ENCODE peak calls at places on chromosomes 13 and 19, in ten cellular contexts. Z, E, T, B, I, C, P, G, J and K are unnamed samples.

GRCh38 chr13:62653371-62653770 is 1237.7 kb upstream of the PCDH20 start:
- DNase-seq in E (no peak), Z (no peak), B (no peak), T (no peak), I (no peak), P (no peak), C (no peak), J (no peak), G (no peak), K (no peak)

GRCh38 chr19:45879971-45880370 is 6.0 kb downstream of the IRF2BP1 start:
- DNase-seq in J (no peak), Z (no peak), P (no peak), I (no peak), E (no peak), C (no peak), B (no peak), G (no peak), T (no peak), K (no peak)

GRCh38 chr19:50203281-50204080 is at the start of gene MYH14:
- DNase-seq in E (peak; percentile 93), J (no peak), Z (no peak), T (no peak), C (peak; percentile 96), G (peak; percentile 95), P (peak; percentile 97), B (peak; percentile 63), I (peak; percentile 72), K (peak; percentile 98)

GRCh38 chr13:51838235-51838846 is 6.6 kb downstream of the TMEM272 start:
- DNase-seq in Z (no peak), I (no peak), E (no peak), B (peak; percentile 94), P (no peak), T (no peak), J (no peak), G (no peak), C (no peak), K (no peak)

GRCh38 chr19:44924243-44924725 is 9.9 kb downstream of the APOC1 start:
- DNase-seq in C (no peak), I (no peak), Z (no peak), B (no peak), G (peak; percentile 38), T (no peak), J (no peak), P (no peak), E (no peak), K (no peak)

GRCh38 chr19:19606021-19606420 is 12.5 kb downstream of the PBX4 start:
- DNase-seq in Z (no peak), G (peak; percentile 62), B (no peak), T (peak; percentile 47), C (peak; percentile 63), P (no peak), J (no peak), I (no peak), E (no peak), K (no peak)

GRCh38 chr13:110303644-110304043 is 3.3 kb downstream of the COL4A1 start:
- DNase-seq in J (no peak), T (no peak), C (no peak), B (no peak), E (no peak), I (no peak), G (no peak), P (no peak), Z (no peak), K (no peak)

GRCh38 chr13:111539791-111540446 is 219.5 kb downstream of the TEX29 start:
- DNase-seq in T (no peak), G (no peak), C (no peak), B (no peak), E (no peak), P (no peak), I (no peak), J (no peak), Z (peak; percentile 42), K (peak; percentile 63)

GRCh38 chr19:32165750-32166149 is 179.7 kb upstream of the ZNF507 start:
- DNase-seq in P (no peak), J (no peak), I (no peak), Z (no peak), G (no peak), C (no peak), E (peak; percentile 72), T (no peak), B (no peak), K (no peak)

GRCh38 chr13:61039302-61039701 is 376.3 kb downstream of the PCDH20 start:
- DNase-seq in P (no peak), Z (no peak), T (no peak), E (no peak), C (no peak), B (no peak), I (no peak), G (no peak), J (no peak), K (no peak)

GRCh38 chr13:61040180-61040579 is 375.5 kb downstream of the PCDH20 start:
- DNase-seq in P (no peak), E (no peak), C (no peak), T (no peak), B (no peak), I (no peak), G (no peak), Z (no peak), J (no peak), K (no peak)

DNA sequence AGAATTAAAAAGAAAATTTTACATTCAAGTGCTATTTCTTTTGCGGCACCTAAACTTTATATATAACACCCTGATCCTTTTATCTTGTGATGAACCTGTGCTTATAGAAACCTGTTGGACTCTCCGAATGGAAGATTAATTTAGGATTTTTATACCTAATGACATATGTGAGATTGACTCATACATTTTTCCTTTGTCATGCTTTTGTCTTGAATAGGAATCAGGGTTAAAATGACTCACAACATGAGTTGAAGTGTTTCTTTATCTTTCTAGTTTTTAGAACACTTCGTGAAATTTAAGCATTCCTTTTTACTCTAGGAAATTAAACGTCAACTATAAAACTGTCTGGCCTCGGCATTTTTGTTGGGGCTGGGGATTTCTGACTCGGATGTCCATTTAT is 378.9 kb downstream of the PCDH20 start:
- DNase-seq in J (no peak), G (no peak), P (no peak), T (no peak), I (no peak), B (no peak), Z (no peak), C (no peak), E (no peak), K (no peak)
- H3K4me1 ChIP-seq in J (no peaks in the 10 kb centered on the region), G (no peaks in the 10 kb centered on the region), P (no peaks in the 10 kb centered on the region), T (no peaks in the 10 kb centered on the region), I (no peaks in the 10 kb centered on the region), B (no peaks in the 10 kb centered on the region), Z (no peaks in the 10 kb centered on the region), C (no peaks in the 10 kb centered on the region), E (no peaks in the 10 kb centered on the region), K (no peaks in the 10 kb centered on the region)

DNA sequence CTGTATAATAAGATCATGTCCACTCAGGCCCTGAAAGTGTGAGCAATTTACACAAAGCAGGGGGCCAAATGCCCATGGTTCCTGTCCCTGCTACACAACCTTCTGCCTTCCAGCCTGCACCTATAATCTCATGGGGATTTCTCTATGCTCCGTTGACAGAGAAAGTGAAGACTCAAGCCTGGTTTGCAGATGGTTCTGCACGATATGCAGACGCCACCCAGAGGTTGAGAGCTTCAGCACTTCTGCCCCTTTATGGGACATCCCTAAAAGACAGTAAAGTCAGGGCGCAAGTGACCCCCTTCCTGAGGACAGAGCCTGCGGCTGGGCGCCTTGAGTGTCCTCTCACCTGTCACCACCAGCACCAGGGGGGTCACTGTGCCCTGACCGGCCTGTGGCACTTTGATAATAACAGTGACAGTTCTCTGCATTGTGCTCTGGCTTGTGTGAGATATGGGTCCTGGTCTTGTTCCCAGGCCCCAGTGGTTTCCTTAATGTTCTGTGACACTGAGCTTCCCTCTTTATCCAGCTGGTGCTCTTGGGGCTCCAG is 15.1 kb downstream of the LILRA5 start:
- DNase-seq in J (peak; percentile 37), T (no peak), P (no peak), I (no peak), G (peak; percentile 29), C (no peak), Z (no peak), E (no peak), B (no peak), K (no peak)
- H3K4me1 ChIP-seq in J (no peaks in the 10 kb centered on the region), T (no peaks in the 10 kb centered on the region), P (no peaks in the 10 kb centered on the region), I (no peaks in the 10 kb centered on the region), G (no peaks in the 10 kb centered on the region), C (no peaks in the 10 kb centered on the region), Z (no peaks in the 10 kb centered on the region), E (no peaks in the 10 kb centered on the region), B (no peaks in the 10 kb centered on the region), K (no peaks in the 10 kb centered on the region)

GRCh38 chr19:1471514-1472107 is 7.4 kb downstream of the C19orf25 start:
- DNase-seq in I (no peak), Z (no peak), G (no peak), J (peak; percentile 38), P (no peak), T (no peak), B (peak; percentile 55), C (no peak), E (no peak), K (peak; percentile 52)
- H3K4me1 ChIP-seq in I (peaks cover 35% of the 10 kb centered on the region), Z (peaks cover 67% of the 10 kb centered on the region), G (peaks cover 7% of the 10 kb centered on the region), J (peaks cover 16% of the 10 kb centered on the region), P (peaks cover 22% of the 10 kb centered on the region), T (peaks cover 46% of the 10 kb centered on the region), B (no peaks in the 10 kb centered on the region), C (peaks cover 33% of the 10 kb centered on the region), E (peaks cover 70% of the 10 kb centered on the region), K (peaks cover 12% of the 10 kb centered on the region)

GRCh38 chr19:4016486-4016885 is 8.9 kb downstream of the PIAS4 start:
- DNase-seq in B (no peak), G (no peak), I (no peak), J (no peak), Z (no peak), E (no peak), T (no peak), P (no peak), C (no peak), K (no peak)

GRCh38 chr19:4016903-4017638 is 9.5 kb downstream of the PIAS4 start:
- DNase-seq in C (no peak), I (no peak), E (no peak), G (no peak), T (no peak), Z (peak; percentile 63), P (no peak), B (no peak), J (no peak), K (no peak)

GRCh38 chr19:4014541-4015491 is 7.3 kb downstream of the PIAS4 start:
- DNase-seq in Z (no peak), G (no peak), P (no peak), C (peak; percentile 16), J (peak; percentile 14), I (peak; percentile 33), T (peak; percentile 18), E (no peak), B (no peak), K (peak; percentile 89)

GRCh38 chr19:4013886-4014540 is 6.5 kb downstream of the PIAS4 start:
- DNase-seq in C (no peak), I (no peak), B (no peak), G (no peak), J (no peak), Z (no peak), E (no peak), P (no peak), T (no peak), K (no peak)

DNA sequence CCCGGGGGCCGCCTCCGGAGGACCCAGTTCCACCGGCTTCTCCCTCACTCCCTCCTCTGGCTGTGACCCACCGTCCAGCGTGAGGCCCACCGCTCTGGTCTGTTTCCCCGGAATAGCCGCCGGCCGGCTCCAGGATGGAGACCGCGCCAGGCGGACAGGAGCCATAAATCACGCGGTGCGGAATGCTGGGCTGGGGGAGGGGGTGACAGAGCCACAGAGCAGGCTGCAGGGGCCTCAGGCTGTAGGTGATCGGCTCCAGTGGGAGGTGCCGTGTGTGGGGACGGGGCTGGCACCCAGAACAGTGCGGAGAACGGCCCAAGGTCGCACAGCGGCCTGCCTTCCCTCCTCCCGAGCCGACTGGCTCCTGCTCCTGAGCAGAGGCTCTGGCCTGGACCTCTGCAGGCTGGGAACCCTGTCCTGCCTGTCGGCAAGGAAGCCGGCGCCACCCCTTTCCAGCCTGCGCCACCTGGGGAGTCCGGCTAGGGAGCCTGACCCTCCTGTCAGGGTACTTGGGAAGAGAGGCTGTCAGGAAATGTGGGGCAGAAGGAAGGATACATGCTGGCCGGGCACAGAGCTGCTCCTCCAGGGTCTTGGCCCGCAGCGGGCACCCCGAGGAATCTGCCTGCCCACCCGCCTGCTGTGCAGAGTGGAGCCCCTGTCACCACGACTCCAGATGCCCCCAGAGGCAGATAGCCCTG is 8.3 kb downstream of the PIAS4 start:
- DNase-seq in E (no peak), C (peak; percentile 59), P (peak; percentile 41), B (no peak), T (no peak), Z (no peak), J (no peak), I (peak; percentile 54), G (no peak), K (no peak)
- H3K4me1 ChIP-seq in E (peaks cover 84% of the 10 kb centered on the region), C (peaks cover 13% of the 10 kb centered on the region), P (peaks cover 24% of the 10 kb centered on the region), B (no peaks in the 10 kb centered on the region), T (peaks cover 14% of the 10 kb centered on the region), Z (peaks cover 48% of the 10 kb centered on the region), J (no peaks in the 10 kb centered on the region), I (peaks cover 10% of the 10 kb centered on the region), G (no peaks in the 10 kb centered on the region), K (no peaks in the 10 kb centered on the region)